ENCODE peak calls at places on chromosome X, in nine cellular contexts. One of them, this sample, is unnamed.

GRCh38 chrX:17375631-17376380 is 806 bp downstream of the NHS start:
- DNase-seq in endodermal cell: peak
- DNase-seq in endothelial cell: peak
- DNase-seq in AG10803: peak
- DNase-seq in right lobe of liver: peak
- DNase-seq in BJ: no peak
- DNase-seq in AG04449: no peak
- DNase-seq in mucosa of descending colon: peak
- DNase-seq in tibial artery: peak
- DNase-seq in this sample: no peak

GRCh38 chrX:115591856-115592842 is 31.2 kb downstream of the PLS3 start:
- DNase-seq in right lobe of liver: no peak
- DNase-seq in mucosa of descending colon: no peak
- DNase-seq in endothelial cell: no peak
- DNase-seq in BJ: no peak
- DNase-seq in AG10803: no peak
- DNase-seq in tibial artery: no peak
- DNase-seq in AG04449: no peak
- DNase-seq in endodermal cell: peak
- DNase-seq in this sample: no peak

GRCh38 chrX:154051210-154051810 is 31.6 kb upstream of the IRAK1 start:
- DNase-seq in AG10803: peak
- DNase-seq in endodermal cell: peak
- DNase-seq in BJ: no peak
- DNase-seq in right lobe of liver: peak
- DNase-seq in AG04449: no peak
- DNase-seq in tibial artery: peak
- DNase-seq in mucosa of descending colon: peak
- DNase-seq in endothelial cell: peak
- DNase-seq in this sample: peak

GRCh38 chrX:150693782-150694574 is 782 bp downstream of the MTMR1 start:
- DNase-seq in BJ: peak
- DNase-seq in endothelial cell: peak
- DNase-seq in AG04449: peak
- DNase-seq in endodermal cell: peak
- DNase-seq in AG10803: peak
- DNase-seq in right lobe of liver: peak
- DNase-seq in mucosa of descending colon: peak
- DNase-seq in tibial artery: peak
- DNase-seq in this sample: peak

GRCh38 chrX:117957128-117957527 is 159.5 kb downstream of the KLHL13 start:
- DNase-seq in right lobe of liver: no peak
- DNase-seq in endodermal cell: no peak
- DNase-seq in AG04449: no peak
- DNase-seq in tibial artery: no peak
- DNase-seq in AG10803: no peak
- DNase-seq in BJ: no peak
- DNase-seq in mucosa of descending colon: no peak
- DNase-seq in endothelial cell: no peak
- DNase-seq in this sample: no peak

GRCh38 chrX:24117288-24117687 is 32.2 kb upstream of the ZFX start:
- DNase-seq in mucosa of descending colon: no peak
- DNase-seq in AG10803: peak
- DNase-seq in BJ: peak
- DNase-seq in tibial artery: no peak
- DNase-seq in AG04449: no peak
- DNase-seq in right lobe of liver: no peak
- DNase-seq in endodermal cell: no peak
- DNase-seq in endothelial cell: no peak
- DNase-seq in this sample: no peak

GRCh38 chrX:49309401-49309981 is 6.0 kb downstream of the GAGE10 start:
- DNase-seq in right lobe of liver: no peak
- DNase-seq in AG10803: peak
- DNase-seq in endodermal cell: peak
- DNase-seq in tibial artery: no peak
- DNase-seq in endothelial cell: no peak
- DNase-seq in BJ: no peak
- DNase-seq in mucosa of descending colon: no peak
- DNase-seq in AG04449: no peak
- DNase-seq in this sample: no peak

GRCh38 chrX:115901241-115901640 is 269.3 kb upstream of the AGTR2 start:
- DNase-seq in BJ: no peak
- DNase-seq in right lobe of liver: no peak
- DNase-seq in endothelial cell: no peak
- DNase-seq in AG04449: no peak
- DNase-seq in AG10803: no peak
- DNase-seq in tibial artery: no peak
- DNase-seq in endodermal cell: no peak
- DNase-seq in mucosa of descending colon: no peak
- DNase-seq in this sample: no peak

GRCh38 chrX:124415115-124415798 is 68.9 kb downstream of the SH2D1A start:
- DNase-seq in endodermal cell: no peak
- DNase-seq in right lobe of liver: no peak
- DNase-seq in AG10803: no peak
- DNase-seq in mucosa of descending colon: no peak
- DNase-seq in tibial artery: no peak
- DNase-seq in endothelial cell: no peak
- DNase-seq in BJ: no peak
- DNase-seq in AG04449: no peak
- DNase-seq in this sample: no peak

GRCh38 chrX:12308420-12308819 is 170.1 kb downstream of the FRMPD4 start:
- DNase-seq in AG04449: no peak
- DNase-seq in endodermal cell: no peak
- DNase-seq in mucosa of descending colon: no peak
- DNase-seq in tibial artery: no peak
- DNase-seq in AG10803: no peak
- DNase-seq in endothelial cell: no peak
- DNase-seq in BJ: no peak
- DNase-seq in right lobe of liver: no peak
- DNase-seq in this sample: no peak

GRCh38 chrX:45472968-45473367 is 272.3 kb upstream of the DIPK2B start:
- DNase-seq in AG04449: peak
- DNase-seq in BJ: peak
- DNase-seq in tibial artery: no peak
- DNase-seq in endodermal cell: no peak
- DNase-seq in right lobe of liver: no peak
- DNase-seq in mucosa of descending colon: no peak
- DNase-seq in AG10803: peak
- DNase-seq in endothelial cell: no peak
- DNase-seq in this sample: no peak

GRCh38 chrX:20739038-20739745 is 472.5 kb upstream of the RPS6KA3 start:
- DNase-seq in mucosa of descending colon: no peak
- DNase-seq in right lobe of liver: no peak
- DNase-seq in tibial artery: no peak
- DNase-seq in endothelial cell: no peak
- DNase-seq in AG04449: no peak
- DNase-seq in endodermal cell: no peak
- DNase-seq in AG10803: no peak
- DNase-seq in BJ: no peak
- DNase-seq in this sample: no peak

GRCh38 chrX:20742106-20742505 is 475.4 kb upstream of the RPS6KA3 start:
- DNase-seq in AG10803: peak
- DNase-seq in mucosa of descending colon: no peak
- DNase-seq in BJ: no peak
- DNase-seq in right lobe of liver: no peak
- DNase-seq in tibial artery: no peak
- DNase-seq in endothelial cell: no peak
- DNase-seq in endodermal cell: no peak
- DNase-seq in AG04449: no peak
- DNase-seq in this sample: no peak

GRCh38 chrX:20743054-20743453 is 476.3 kb upstream of the RPS6KA3 start:
- DNase-seq in BJ: no peak
- DNase-seq in mucosa of descending colon: no peak
- DNase-seq in AG04449: no peak
- DNase-seq in AG10803: no peak
- DNase-seq in tibial artery: no peak
- DNase-seq in endodermal cell: no peak
- DNase-seq in endothelial cell: no peak
- DNase-seq in right lobe of liver: no peak
- DNase-seq in this sample: no peak

GRCh38 chrX:20740443-20740842 is 473.7 kb upstream of the RPS6KA3 start:
- DNase-seq in AG10803: no peak
- DNase-seq in mucosa of descending colon: no peak
- DNase-seq in endodermal cell: peak
- DNase-seq in right lobe of liver: no peak
- DNase-seq in AG04449: no peak
- DNase-seq in tibial artery: no peak
- DNase-seq in endothelial cell: no peak
- DNase-seq in BJ: no peak
- DNase-seq in this sample: no peak
- TF ChIP-seq CTCF in AG10803: no peak
- TF ChIP-seq CTCF in mucosa of descending colon: no peak
- TF ChIP-seq CTCF in endodermal cell: peak
- TF ChIP-seq CTCF in right lobe of liver: no peak
- TF ChIP-seq CTCF in AG04449: no peak
- TF ChIP-seq CTCF in tibial artery: no peak
- TF ChIP-seq CTCF in endothelial cell: no peak
- TF ChIP-seq CTCF in BJ: no peak
- TF ChIP-seq CTCF in this sample: no peak

GRCh38 chrX:135481696-135482179 is 38.7 kb upstream of the INTS6L start:
- DNase-seq in AG10803: no peak
- DNase-seq in mucosa of descending colon: no peak
- DNase-seq in BJ: no peak
- DNase-seq in AG04449: no peak
- DNase-seq in endothelial cell: no peak
- DNase-seq in endodermal cell: no peak
- DNase-seq in tibial artery: no peak
- DNase-seq in right lobe of liver: no peak
- DNase-seq in this sample: no peak

GRCh38 chrX:135480076-135480475 is 40.4 kb upstream of the INTS6L start:
- DNase-seq in endodermal cell: no peak
- DNase-seq in mucosa of descending colon: no peak
- DNase-seq in tibial artery: no peak
- DNase-seq in BJ: no peak
- DNase-seq in endothelial cell: no peak
- DNase-seq in AG10803: no peak
- DNase-seq in AG04449: no peak
- DNase-seq in right lobe of liver: no peak
- DNase-seq in this sample: no peak

GRCh38 chrX:135489542-135489941 is 30.9 kb upstream of the INTS6L start:
- DNase-seq in mucosa of descending colon: no peak
- DNase-seq in BJ: no peak
- DNase-seq in right lobe of liver: no peak
- DNase-seq in endothelial cell: no peak
- DNase-seq in endodermal cell: no peak
- DNase-seq in tibial artery: no peak
- DNase-seq in AG04449: no peak
- DNase-seq in AG10803: no peak
- DNase-seq in this sample: peak

DNA sequence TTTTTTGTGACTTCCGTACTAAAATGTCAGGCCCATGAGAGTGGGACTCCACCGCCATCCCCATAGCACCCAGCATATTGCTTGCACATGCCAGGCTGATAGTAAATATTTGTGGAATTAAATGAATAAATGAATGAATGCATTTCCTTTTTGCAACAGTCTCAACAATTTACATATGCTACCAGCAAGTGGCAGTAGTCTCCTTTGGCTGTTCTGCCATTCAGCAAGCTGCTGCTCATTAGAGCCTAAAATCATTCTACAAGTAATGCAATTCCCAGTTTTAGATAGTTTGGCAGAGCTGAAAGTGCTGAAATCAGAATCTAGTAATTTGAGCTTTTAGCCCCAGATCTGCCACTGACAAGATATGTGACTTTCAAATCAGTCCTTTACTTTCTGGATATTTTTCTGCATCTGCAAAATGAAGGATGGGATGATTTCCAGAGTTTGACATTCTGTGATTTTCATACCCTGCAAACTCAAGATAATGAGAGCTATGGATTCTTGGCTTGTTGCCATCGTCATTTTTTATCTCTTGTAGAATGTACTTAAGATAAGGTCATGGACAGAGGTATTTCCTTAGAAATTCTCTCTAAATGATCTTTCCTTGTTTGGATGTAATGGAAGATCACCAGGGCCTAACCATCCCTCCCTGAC is 35.7 kb upstream of the INTS6L start:
- DNase-seq in mucosa of descending colon: no peak
- DNase-seq in endothelial cell: peak
- DNase-seq in tibial artery: no peak
- DNase-seq in AG10803: peak
- DNase-seq in right lobe of liver: no peak
- DNase-seq in AG04449: peak
- DNase-seq in endodermal cell: no peak
- DNase-seq in BJ: peak
- DNase-seq in this sample: peak
- TF ChIP-seq CTCF in mucosa of descending colon: no peak
- TF ChIP-seq CTCF in endothelial cell: no peak
- TF ChIP-seq CTCF in tibial artery: peak
- TF ChIP-seq CTCF in AG10803: peak
- TF ChIP-seq CTCF in right lobe of liver: peak
- TF ChIP-seq CTCF in AG04449: peak
- TF ChIP-seq CTCF in endodermal cell: peak
- TF ChIP-seq CTCF in BJ: peak
- TF ChIP-seq CTCF in this sample: peak

GRCh38 chrX:101462892-101463291 is 22.4 kb upstream of the ARMCX4 start:
- DNase-seq in endodermal cell: no peak
- DNase-seq in mucosa of descending colon: no peak
- DNase-seq in right lobe of liver: no peak
- DNase-seq in BJ: no peak
- DNase-seq in endothelial cell: peak
- DNase-seq in AG10803: peak
- DNase-seq in tibial artery: no peak
- DNase-seq in AG04449: no peak
- DNase-seq in this sample: peak
- TF ChIP-seq CTCF in endodermal cell: peak
- TF ChIP-seq CTCF in mucosa of descending colon: no peak
- TF ChIP-seq CTCF in right lobe of liver: peak
- TF ChIP-seq CTCF in BJ: peak
- TF ChIP-seq CTCF in endothelial cell: peak
- TF ChIP-seq CTCF in AG10803: peak
- TF ChIP-seq CTCF in tibial artery: no peak
- TF ChIP-seq CTCF in AG04449: peak
- TF ChIP-seq CTCF in this sample: no peak

DNA sequence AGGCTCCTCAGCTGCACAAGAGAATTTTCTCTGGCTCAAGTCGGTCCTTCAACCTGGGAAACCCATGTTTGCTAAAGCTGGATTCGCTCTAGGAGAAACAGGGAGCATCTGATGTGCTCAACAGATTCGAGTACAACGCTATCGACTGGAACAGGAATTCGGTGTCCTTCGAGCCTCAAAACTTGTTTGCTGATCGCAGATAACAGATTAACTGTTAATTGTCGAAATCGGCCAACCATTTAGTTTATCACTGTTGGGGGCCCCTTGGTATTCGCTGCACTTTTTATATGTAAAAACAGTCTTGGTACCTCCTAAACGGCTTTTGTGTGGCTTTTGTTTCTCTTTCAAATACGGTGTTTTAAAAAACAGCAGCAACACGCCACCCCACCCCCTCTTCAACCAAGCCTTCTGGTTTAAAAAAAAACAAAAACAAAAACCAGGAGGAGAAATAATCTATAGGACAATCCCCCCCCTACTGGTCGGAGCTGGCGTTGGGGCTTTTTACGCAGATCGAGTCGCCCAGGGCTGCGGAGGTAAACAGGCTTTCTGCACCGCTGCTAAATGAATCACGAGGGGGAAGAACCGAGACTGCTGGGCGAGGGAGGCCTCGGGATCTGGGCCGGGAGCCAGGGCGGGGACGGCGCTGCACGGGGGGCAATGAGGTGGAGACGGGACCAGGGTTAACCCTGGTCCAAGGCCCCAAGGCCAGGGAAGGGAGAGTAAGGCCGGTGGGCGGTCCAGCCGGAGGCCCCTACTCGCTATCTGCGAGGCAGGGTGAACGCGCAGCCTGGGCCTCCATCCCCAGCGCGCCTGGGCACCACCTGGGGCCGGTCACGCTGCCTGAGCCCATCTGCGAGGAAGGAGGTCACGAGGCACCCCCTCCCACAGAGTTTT is 71.7 kb upstream of the BCOR start:
- DNase-seq in endothelial cell: peak
- DNase-seq in mucosa of descending colon: peak
- DNase-seq in AG04449: peak
- DNase-seq in AG10803: peak
- DNase-seq in BJ: no peak
- DNase-seq in endodermal cell: peak
- DNase-seq in right lobe of liver: peak
- DNase-seq in tibial artery: no peak
- DNase-seq in this sample: peak
- TF ChIP-seq CTCF in endothelial cell: peak
- TF ChIP-seq CTCF in mucosa of descending colon: no peak
- TF ChIP-seq CTCF in AG04449: peak
- TF ChIP-seq CTCF in AG10803: peak
- TF ChIP-seq CTCF in BJ: peak
- TF ChIP-seq CTCF in endodermal cell: peak
- TF ChIP-seq CTCF in right lobe of liver: no peak
- TF ChIP-seq CTCF in tibial artery: no peak
- TF ChIP-seq CTCF in this sample: peak